ENCODE peak calls at places on chromosomes 11 and 22, in four cellular contexts. G is ovary, E is fibroblast of lung, B is HAP-1. A is an unnamed sample.

GRCh38 chr11:1935156-1936071 is 11.7 kb upstream of the MRPL23 start:
- DNase-seq in G (no peak), E (no peak), B (no peak), A (peak; percentile 7)

GRCh38 chr22:48659393-48659792 is 1168.3 kb downstream of the BRD1 start:
- DNase-seq in G (no peak), E (no peak), B (no peak), A (no peak)

GRCh38 chr11:75325713-75326438 is 25.6 kb downstream of the ARRB1 start:
- DNase-seq in G (no peak), E (peak; percentile 97), B (no peak), A (peak; percentile 85)

GRCh38 chr11:119991669-119992068 is 146.2 kb downstream of the TRIM29 start:
- DNase-seq in G (no peak), E (no peak), B (no peak), A (no peak)

GRCh38 chr11:44622190-44622650 is 56.8 kb downstream of the CD82 start:
- DNase-seq in G (peak; percentile 14), E (no peak), B (no peak), A (no peak)

GRCh38 chr11:10287140-10287539 is 6.9 kb downstream of the SBF2 start:
- DNase-seq in G (no peak), E (no peak), B (no peak), A (no peak)

GRCh38 chr11:91257593-91258170 is 966.9 kb upstream of the FAT3 start:
- DNase-seq in G (no peak), E (no peak), B (no peak), A (no peak)

GRCh38 chr11:13055200-13055599 is 46.1 kb downstream of the RASSF10 start:
- DNase-seq in G (no peak), E (no peak), B (no peak), A (no peak)

GRCh38 chr11:122271167-122271566 is 155.2 kb upstream of the BLID start:
- DNase-seq in G (no peak), E (no peak), B (no peak), A (peak; percentile 91)

GRCh38 chr22:44067901-44068300 is 43.8 kb downstream of the PARVB start:
- DNase-seq in G (no peak), E (no peak), B (no peak), A (no peak)

GRCh38 chr11:119892311-119892808 is 163.4 kb upstream of the NECTIN1 start:
- DNase-seq in G (no peak), E (no peak), B (no peak), A (no peak)

GRCh38 chr11:128874406-128874805 is 7.3 kb upstream of the KCNJ1 start:
- DNase-seq in G (no peak), E (peak; percentile 73), B (no peak), A (no peak)

GRCh38 chr11:4495487-4495886 is 13.0 kb downstream of the OR52K1 start:
- DNase-seq in G (no peak), E (no peak), B (no peak), A (no peak)

GRCh38 chr22:25637672-25638071 is 73.2 kb downstream of the GRK3 start:
- DNase-seq in G (no peak), E (no peak), B (no peak), A (no peak)

GRCh38 chr22:50301581-50301991 is 5.9 kb downstream of the PLXNB2 start:
- DNase-seq in G (peak; percentile 74), E (no peak), B (no peak), A (no peak)

GRCh38 chr22:50002791-50003190 is 9.8 kb downstream of the IL17REL start:
- DNase-seq in G (no peak), E (peak; percentile 21), B (no peak), A (no peak)

GRCh38 chr11:3152471-3153110 is 12.5 kb downstream of the OSBPL5 start:
- DNase-seq in G (no peak), E (peak; percentile 78), B (no peak), A (no peak)

GRCh38 chr11:77512092-77512491 is 38.2 kb upstream of the PAK1 start:
- DNase-seq in G (no peak), E (no peak), B (no peak), A (peak; percentile 37)

GRCh38 chr11:103609117-103610066 is 427.0 kb upstream of the DDI1 start:
- DNase-seq in G (no peak), E (peak; percentile 97), B (no peak), A (no peak)

GRCh38 chr22:36334838-36335603 is 52.7 kb downstream of the MYH9 start:
- DNase-seq in G (no peak), E (peak; percentile 90), B (no peak), A (peak; percentile 69)

GRCh38 chr11:41222236-41222635 is 237.2 kb downstream of the LRRC4C start:
- DNase-seq in G (no peak), E (no peak), B (no peak), A (no peak)

GRCh38 chr11:126834149-126834548 is 166.4 kb downstream of the KIRREL3 start:
- DNase-seq in G (no peak), E (peak; percentile 97), B (no peak), A (no peak)

GRCh38 chr11:116605543-116605942 is 167.2 kb downstream of the BUD13 start:
- DNase-seq in G (no peak), E (peak; percentile 22), B (peak; percentile 49), A (no peak)

GRCh38 chr11:3926458-3927095 is 71.1 kb downstream of the STIM1 start:
- DNase-seq in G (no peak), E (peak; percentile 34), B (no peak), A (no peak)

GRCh38 chr11:119029069-119029339 is 1.7 kb downstream of the SLC37A4 start:
- DNase-seq in G (no peak), E (no peak), B (no peak), A (peak; percentile 15)

GRCh38 chr22:47813661-47814060 is 1051.2 kb downstream of the TBC1D22A start:
- DNase-seq in G (no peak), E (no peak), B (no peak), A (no peak)

GRCh38 chr11:72932132-72932570 is 117.9 kb downstream of the ATG16L2 start:
- DNase-seq in G (no peak), E (peak; percentile 74), B (no peak), A (no peak)

GRCh38 chr11:114135737-114136151 is 76.2 kb downstream of the ZBTB16 start:
- DNase-seq in G (no peak), E (peak; percentile 29), B (no peak), A (no peak)

GRCh38 chr11:63920126-63920869 is 3.3 kb upstream of the RCOR2 start:
- DNase-seq in G (peak; percentile 68), E (no peak), B (no peak), A (peak; percentile 82)

GRCh38 chr11:35337919-35338316 is 81.4 kb downstream of the SLC1A2 start:
- DNase-seq in G (no peak), E (no peak), B (no peak), A (no peak)

GRCh38 chr22:24503851-24504170 is 8.7 kb downstream of the UPB1 start:
- DNase-seq in G (no peak), E (no peak), B (no peak), A (no peak)

GRCh38 chr22:43186272-43187170 is at the start of gene TTLL12:
- DNase-seq in G (peak; percentile 76), E (peak; percentile 37), B (peak; percentile 19), A (peak; percentile 58)

GRCh38 chr11:121534131-121535093 is 81.6 kb upstream of the SORL1-AS1 start:
- DNase-seq in G (peak; percentile 38), E (peak; percentile 29), B (no peak), A (peak; percentile 26)

GRCh38 chr22:36136988-36137387 is 23.6 kb downstream of the APOL3 start:
- DNase-seq in G (no peak), E (no peak), B (no peak), A (no peak)

GRCh38 chr11:88494857-88495256 is 157.3 kb upstream of the CTSC start:
- DNase-seq in G (no peak), E (no peak), B (no peak), A (no peak)

GRCh38 chr11:65650547-65651338 is 12.0 kb downstream of the RELA start:
- DNase-seq in G (peak; percentile 66), E (no peak), B (no peak), A (no peak)
- H3K36me3 ChIP-seq in G (no peaks in the 10 kb centered on the region), E (peaks cover 44% of the 10 kb centered on the region), B (peaks cover 19% of the 10 kb centered on the region), A (peaks cover 7% of the 10 kb centered on the region)

GRCh38 chr22:31103899-31104694 is 3.3 kb downstream of the SELENOM start:
- DNase-seq in G (peak; percentile 53), E (no peak), B (no peak), A (peak; percentile 48)

GRCh38 chr22:31106001-31106571 is 1.3 kb downstream of the SELENOM start:
- DNase-seq in G (no peak), E (no peak), B (no peak), A (no peak)

GRCh38 chr22:31106651-31107205 is 640 bp downstream of the SELENOM start:
- DNase-seq in G (no peak), E (peak; percentile 39), B (no peak), A (no peak)

GRCh38 chr22:31104869-31105268 is 2.5 kb downstream of the SELENOM start:
- DNase-seq in G (no peak), E (peak; percentile 26), B (no peak), A (no peak)

DNA sequence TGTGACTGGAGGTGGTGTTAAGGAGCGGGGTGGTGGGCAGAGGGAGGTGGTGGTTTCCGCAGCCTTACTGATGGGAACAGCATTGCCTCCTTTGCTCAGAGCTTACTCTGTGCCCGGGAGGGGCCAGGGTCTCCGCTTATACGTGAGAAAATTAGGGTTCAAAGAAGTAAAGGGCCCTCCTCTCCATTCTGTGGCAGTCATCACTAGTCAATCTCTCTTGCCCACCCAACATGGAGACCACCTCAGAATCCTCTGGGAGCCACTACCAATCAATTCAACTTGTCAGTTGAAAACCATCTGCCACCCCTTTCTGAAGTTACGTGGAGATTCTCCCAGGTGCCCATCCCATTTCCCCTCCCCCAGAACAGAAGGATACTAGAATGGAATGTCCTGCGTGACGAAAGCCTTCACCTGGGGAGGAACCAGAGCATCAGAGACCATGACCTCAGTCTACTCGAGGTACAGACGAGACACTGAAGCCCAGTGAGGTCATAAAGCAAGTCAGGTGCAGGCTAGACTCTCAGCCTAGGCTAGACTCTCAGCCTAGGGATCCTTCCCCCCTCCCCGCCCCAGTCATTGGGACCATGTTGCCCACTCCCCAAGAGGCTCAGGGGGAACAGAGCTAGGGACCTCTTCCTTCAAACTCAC is 2.0 kb downstream of the SELENOM start:
- DNase-seq in G (no peak), E (no peak), B (no peak), A (no peak)
- H3K4me1 ChIP-seq in G (peaks cover 11% of the 10 kb centered on the region), E (peaks cover 28% of the 10 kb centered on the region), B (peaks cover 10% of the 10 kb centered on the region), A (peaks cover 23% of the 10 kb centered on the region)

GRCh38 chr11:68049509-68050370 is 10.9 kb downstream of the TCIRG1 start:
- DNase-seq in G (peak; percentile 27), E (peak; percentile 41), B (no peak), A (peak; percentile 73)
- H3K36me3 ChIP-seq in G (no peaks in the 10 kb centered on the region), E (peaks cover 43% of the 10 kb centered on the region), B (peaks cover 28% of the 10 kb centered on the region), A (peaks cover 24% of the 10 kb centered on the region)

GRCh38 chr11:66412110-66412509 is 8.7 kb upstream of the NPAS4 start:
- DNase-seq in G (no peak), E (no peak), B (no peak), A (no peak)

GRCh38 chr11:66408488-66409214 is 12.2 kb upstream of the NPAS4 start:
- DNase-seq in G (peak; percentile 93), E (peak; percentile 90), B (peak; percentile 85), A (peak; percentile 87)

GRCh38 chr11:66409226-66409625 is 11.6 kb upstream of the NPAS4 start:
- DNase-seq in G (no peak), E (no peak), B (no peak), A (no peak)

GRCh38 chr11:66411323-66411722 is 9.5 kb upstream of the NPAS4 start:
- DNase-seq in G (no peak), E (no peak), B (no peak), A (no peak)

GRCh38 chr11:66410191-66410590 is 10.6 kb upstream of the NPAS4 start:
- DNase-seq in G (no peak), E (no peak), B (no peak), A (no peak)
- H3K4me1 ChIP-seq in G (no peaks in the 10 kb centered on the region), E (no peaks in the 10 kb centered on the region), B (no peaks in the 10 kb centered on the region), A (peaks cover 6% of the 10 kb centered on the region)

GRCh38 chr11:66233301-66233700 is 35.1 kb upstream of the RAB1B start:
- DNase-seq in G (no peak), E (no peak), B (no peak), A (no peak)
- H3K36me3 ChIP-seq in G (no peaks in the 10 kb centered on the region), E (peaks cover 3% of the 10 kb centered on the region), B (no peaks in the 10 kb centered on the region), A (no peaks in the 10 kb centered on the region)

A was measured in body of pancreas.